ENCODE peak calls at places on chromosomes 3 and 15, in six cellular contexts. A is IMR-90, Y is A549, H is SK-N-SH, I is GM12878, V is HepG2. W is an unnamed sample.

GRCh38 chr3:139378587-139378986 is 10.9 kb downstream of the COPB2 start:
- DNase-seq in A (peak), Y (no peak), H (peak), I (no peak), V (peak), W (no peak)

GRCh38 chr3:15428539-15428938 is 1.1 kb downstream of the EAF1 start:
- DNase-seq in A (peak), Y (peak), H (no peak), I (no peak), V (no peak), W (peak)

GRCh38 chr3:23696842-23697241 is 108.9 kb upstream of the UBE2E1 start:
- DNase-seq in A (peak), Y (no peak), H (no peak), I (no peak), V (no peak), W (no peak)

GRCh38 chr15:91049378-91050127 is 27.2 kb upstream of the VPS33B start:
- DNase-seq in A (peak), Y (peak), H (peak), I (peak), V (peak), W (peak)

GRCh38 chr3:11807651-11808050 is 39.0 kb downstream of the TAMM41 start:
- DNase-seq in A (peak), Y (no peak), H (no peak), I (no peak), V (no peak), W (no peak)

GRCh38 chr3:197950661-197951029 is 655 bp downstream of the RPL35A start:
- DNase-seq in A (no peak), Y (no peak), H (no peak), I (no peak), V (no peak), W (no peak)

GRCh38 chr3:8776406-8776805 is 7.0 kb upstream of the OXTR start:
- DNase-seq in A (peak), Y (peak), H (no peak), I (no peak), V (peak), W (no peak)

GRCh38 chr3:127767126-127767525 is 55.2 kb downstream of the MGLL start:
- DNase-seq in A (no peak), Y (peak), H (no peak), I (no peak), V (peak), W (no peak)

GRCh38 chr3:15844889-15845288 is 47.1 kb upstream of the ANKRD28 start:
- DNase-seq in A (no peak), Y (no peak), H (no peak), I (no peak), V (no peak), W (no peak)

GRCh38 chr3:57788624-57789018 is 32.5 kb downstream of the SLMAP start:
- DNase-seq in A (no peak), Y (no peak), H (no peak), I (no peak), V (no peak), W (no peak)

GRCh38 chr3:5646030-5646368 is 458.5 kb downstream of the EDEM1 start:
- DNase-seq in A (no peak), Y (no peak), H (no peak), I (no peak), V (no peak), W (no peak)

GRCh38 chr15:92808611-92809063 is 91.5 kb upstream of the CHD2 start:
- DNase-seq in A (peak), Y (peak), H (peak), I (no peak), V (no peak), W (no peak)

GRCh38 chr3:50612234-50612972 is 829 bp upstream of the CISH start:
- DNase-seq in A (no peak), Y (no peak), H (no peak), I (no peak), V (no peak), W (peak)

GRCh38 chr3:128984596-128984995 is 9.3 kb downstream of the CFAP92 start:
- DNase-seq in A (peak), Y (no peak), H (no peak), I (no peak), V (no peak), W (no peak)

GRCh38 chr3:123807820-123808219 is 76.3 kb downstream of the MYLK start:
- DNase-seq in A (no peak), Y (peak), H (peak), I (no peak), V (peak), W (no peak)

GRCh38 chr3:66453525-66454463 is 47.0 kb downstream of the LRIG1 start:
- DNase-seq in A (no peak), Y (no peak), H (no peak), I (no peak), V (no peak), W (no peak)

GRCh38 chr15:43516801-43517353 is 531 bp upstream of the MAP1A start:
- DNase-seq in A (peak), Y (no peak), H (peak), I (no peak), V (no peak), W (no peak)

GRCh38 chr15:42131826-42132806 is 24.3 kb downstream of the PLA2G4F start:
- DNase-seq in A (no peak), Y (no peak), H (no peak), I (no peak), V (no peak), W (no peak)

GRCh38 chr3:177679568-177680441 is 482.5 kb upstream of the TBL1XR1 start:
- DNase-seq in A (peak), Y (no peak), H (peak), I (no peak), V (no peak), W (no peak)

GRCh38 chr3:65776494-65776893 is 262.2 kb downstream of the MAGI1 start:
- DNase-seq in A (peak), Y (no peak), H (peak), I (no peak), V (no peak), W (no peak)

GRCh38 chr15:97747342-97747741 is 213.2 kb upstream of the ARRDC4 start:
- DNase-seq in A (no peak), Y (no peak), H (no peak), I (no peak), V (no peak), W (no peak)

GRCh38 chr3:31253782-31254181 is 278.9 kb upstream of the STT3B start:
- DNase-seq in A (no peak), Y (no peak), H (no peak), I (no peak), V (no peak), W (no peak)

GRCh38 chr3:135023985-135024658 is 229.1 kb downstream of the EPHB1 start:
- DNase-seq in A (no peak), Y (no peak), H (no peak), I (peak), V (no peak), W (no peak)

GRCh38 chr3:171001250-171001893 is 25.1 kb downstream of the SLC2A2 start:
- DNase-seq in A (no peak), Y (no peak), H (no peak), I (no peak), V (peak), W (no peak)

GRCh38 chr3:171000281-171000680 is 26.2 kb downstream of the SLC2A2 start:
- DNase-seq in A (peak), Y (no peak), H (no peak), I (no peak), V (no peak), W (no peak)

GRCh38 chr3:170997966-170998913 is 28.3 kb downstream of the SLC2A2 start:
- DNase-seq in A (peak), Y (no peak), H (no peak), I (no peak), V (peak), W (no peak)

GRCh38 chr3:171001957-171002694 is 24.4 kb downstream of the SLC2A2 start:
- DNase-seq in A (peak), Y (peak), H (no peak), I (peak), V (peak), W (no peak)

DNA sequence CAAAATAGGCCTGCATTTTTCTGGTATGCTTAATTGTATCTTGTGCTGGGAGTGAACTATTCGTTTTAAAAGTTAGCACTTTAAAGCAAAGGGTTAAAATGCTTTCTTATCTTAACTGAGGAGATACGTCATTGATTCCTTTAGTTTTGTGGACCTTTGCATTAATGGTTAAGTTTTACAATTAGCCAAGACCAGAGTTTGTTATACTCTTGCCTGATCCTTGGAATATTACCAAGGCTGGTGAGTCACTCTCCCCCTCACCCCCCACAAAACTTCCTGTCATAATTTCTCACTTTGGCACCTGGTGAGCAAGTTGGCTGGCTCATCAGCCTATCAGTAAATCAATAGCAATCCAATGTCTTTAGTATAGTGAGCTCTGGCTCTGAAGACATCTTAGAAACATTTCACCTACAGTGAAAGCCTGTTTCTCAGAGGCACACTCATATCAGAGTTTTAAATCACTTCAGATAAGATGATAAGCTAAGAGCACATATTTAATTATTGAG is 26.7 kb downstream of the SLC2A2 start:
- DNase-seq in A (peak), Y (peak), H (no peak), I (no peak), V (peak), W (no peak)
- TF ChIP-seq SMC3 in A (no peak), Y (no peak), H (no peak), I (no peak), V (no peak), W (no peak)

DNA sequence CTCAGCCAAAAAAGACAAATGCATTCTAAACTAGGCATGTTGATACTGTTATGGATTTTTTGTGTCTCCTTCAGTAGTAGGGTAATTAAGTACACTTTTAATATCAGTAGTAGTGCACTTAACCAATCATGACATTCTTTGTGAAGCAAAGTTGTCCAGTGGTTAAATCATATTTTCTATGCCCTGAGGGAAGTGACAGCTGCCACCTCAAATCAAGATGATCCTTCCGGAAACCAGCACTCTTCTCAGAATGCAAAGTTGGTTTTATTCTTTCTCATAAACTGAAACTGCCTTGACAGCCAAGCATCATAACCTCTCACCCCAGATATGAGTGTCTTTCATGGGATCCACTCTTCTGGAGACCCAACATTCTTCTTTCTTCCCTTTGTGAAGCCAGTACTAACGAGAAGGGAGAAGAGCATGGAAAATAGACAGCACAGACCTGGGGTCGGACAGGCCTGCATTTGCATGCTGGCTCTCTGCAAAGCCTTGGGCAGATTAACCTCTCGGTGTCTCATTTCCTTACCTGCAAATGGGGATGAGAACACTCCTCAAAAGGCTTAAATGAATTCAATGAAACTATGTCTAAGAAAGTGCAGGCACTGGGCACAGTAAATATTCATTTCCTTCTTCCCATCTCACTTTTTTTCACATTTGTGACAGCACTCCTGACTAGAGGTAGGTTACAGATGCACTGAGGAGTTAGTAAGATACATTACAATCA is 13.2 kb downstream of the AAGAB start:
- DNase-seq in A (no peak), Y (no peak), H (no peak), I (peak), V (no peak), W (no peak)
- TF ChIP-seq SMC3 in A (no peak), Y (no peak), H (no peak), I (no peak), V (no peak), W (no peak)

GRCh38 chr15:51094606-51095569 is at the start of gene TNFAIP8L3:
- DNase-seq in A (no peak), Y (no peak), H (peak), I (no peak), V (peak), W (no peak)
- TF ChIP-seq SMC3 in A (no peak), Y (no peak), H (no peak), I (no peak), V (no peak), W (no peak)

GRCh38 chr3:18445421-18446066 is 20.4 kb upstream of the SATB1 start:
- DNase-seq in A (no peak), Y (no peak), H (peak), I (no peak), V (no peak), W (no peak)
- TF ChIP-seq SMC3 in A (no peak), Y (no peak), H (no peak), I (no peak), V (no peak), W (no peak)

GRCh38 chr3:20245781-20246180 is 59.8 kb upstream of the SGO1 start:
- DNase-seq in A (no peak), Y (peak), H (no peak), I (no peak), V (no peak), W (no peak)
- TF ChIP-seq SMC3 in A (no peak), Y (no peak), H (no peak), I (no peak), V (no peak), W (no peak)

W was measured in K562.